ENCODE peak calls at places on chromosomes 11 and 22, in four cellular contexts. V is brain microvascular endothelial cell, P is AG09309, A is OCI-LY7. D is an unnamed sample.

GRCh38 chr11:3827434-3828186 is 13.1 kb downstream of the RHOG start:
- DNase-seq in V (no peak), P (no peak), A (no peak), D (no peak)

GRCh38 chr11:70568504-70569172 is 170.3 kb downstream of the CTTN start:
- DNase-seq in V (peak; percentile 23), P (no peak), A (no peak), D (no peak)

GRCh38 chr11:126011220-126011619 is 51.4 kb downstream of the CDON start:
- DNase-seq in V (no peak), P (no peak), A (no peak), D (no peak)

GRCh38 chr11:47552581-47553416 is at the start of gene CELF1:
- DNase-seq in V (peak; percentile 80), P (no peak), A (peak; percentile 96), D (peak; percentile 64)

GRCh38 chr22:48947636-48948035 is 880.0 kb downstream of the BRD1 start:
- DNase-seq in V (no peak), P (no peak), A (no peak), D (no peak)

GRCh38 chr11:44467413-44467812 is 98.0 kb upstream of the CD82 start:
- DNase-seq in V (no peak), P (no peak), A (no peak), D (no peak)

GRCh38 chr11:85540635-85541034 is 86.5 kb downstream of the DLG2 start:
- DNase-seq in V (no peak), P (no peak), A (no peak), D (no peak)

GRCh38 chr11:134272381-134273316 is 3.5 kb upstream of the GLB1L3 start:
- DNase-seq in V (no peak), P (peak; percentile 21), A (no peak), D (no peak)

GRCh38 chr11:62013266-62014157 is 46.1 kb upstream of the FTH1 start:
- DNase-seq in V (no peak), P (peak; percentile 47), A (no peak), D (no peak)

GRCh38 chr22:17085277-17086091 is 684 bp downstream of the IL17RA start:
- DNase-seq in V (no peak), P (no peak), A (no peak), D (no peak)

DNA sequence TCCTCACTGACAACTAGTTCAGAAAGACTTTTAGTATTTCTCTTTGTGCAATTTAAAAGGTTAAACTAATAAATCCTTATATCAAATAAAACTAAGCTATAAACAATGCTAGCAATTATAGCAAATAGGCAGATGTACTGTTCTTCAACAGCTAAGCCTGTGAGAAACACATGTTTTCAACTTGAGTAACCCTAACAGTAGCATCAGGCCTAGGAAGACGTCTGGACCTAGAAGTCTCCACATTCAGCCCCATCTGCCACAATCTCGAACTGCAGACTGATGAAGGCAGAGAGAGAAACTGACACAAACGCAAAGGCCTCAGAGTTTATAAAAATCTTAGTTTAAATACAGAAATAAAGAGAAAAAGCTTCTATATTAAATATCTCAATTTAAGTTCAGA is 2.5 kb downstream of the ST13 start:
- DNase-seq in V (no peak), P (no peak), A (peak; percentile 19), D (no peak)
- H3K4me3 ChIP-seq in V (no peak overlapping the region), P (no peak overlapping the region), A (peak overlapping the region; percentile 95), D (no peak overlapping the region)

GRCh38 chr11:118997627-118998387 is at the start of gene CENATAC:
- DNase-seq in V (peak; percentile 80), P (peak; percentile 35), A (peak; percentile 96), D (peak; percentile 72)

GRCh38 chr11:119000906-119001305 is 3.0 kb downstream of the CENATAC start:
- DNase-seq in V (no peak), P (no peak), A (no peak), D (no peak)

GRCh38 chr11:118998822-118999221 is 884 bp downstream of the CENATAC start:
- DNase-seq in V (peak; percentile 58), P (peak; percentile 18), A (no peak), D (no peak)

GRCh38 chr11:118998388-118998717 is 415 bp downstream of the CENATAC start:
- DNase-seq in V (no peak), P (no peak), A (no peak), D (no peak)

GRCh38 chr11:118996926-118997626 is 862 bp upstream of the CENATAC start:
- DNase-seq in V (no peak), P (no peak), A (peak; percentile 69), D (peak; percentile 26)
- TF ChIP-seq CTCF in V (peak; percentile 58), P (peak; percentile 17), A (peak; percentile 65), D (peak; percentile 59)

GRCh38 chr11:67071420-67072284 is 15.0 kb downstream of the RHOD start:
- DNase-seq in V (peak; percentile 71), P (no peak), A (peak; percentile 71), D (no peak)
- H3K4me3 ChIP-seq in V (peak overlapping the region; percentile 41), P (no peak overlapping the region), A (no peak overlapping the region), D (no peak overlapping the region)

GRCh38 chr22:47775686-47776085 is 1013.2 kb downstream of the TBC1D22A start:
- DNase-seq in V (no peak), P (no peak), A (no peak), D (no peak)

GRCh38 chr22:47778160-47778658 is 1015.8 kb downstream of the TBC1D22A start:
- DNase-seq in V (no peak), P (no peak), A (no peak), D (no peak)

GRCh38 chr22:47777426-47777825 is 1015.0 kb downstream of the TBC1D22A start:
- DNase-seq in V (no peak), P (no peak), A (no peak), D (no peak)

GRCh38 chr22:47775191-47775590 is 1012.7 kb downstream of the TBC1D22A start:
- DNase-seq in V (no peak), P (no peak), A (no peak), D (no peak)

DNA sequence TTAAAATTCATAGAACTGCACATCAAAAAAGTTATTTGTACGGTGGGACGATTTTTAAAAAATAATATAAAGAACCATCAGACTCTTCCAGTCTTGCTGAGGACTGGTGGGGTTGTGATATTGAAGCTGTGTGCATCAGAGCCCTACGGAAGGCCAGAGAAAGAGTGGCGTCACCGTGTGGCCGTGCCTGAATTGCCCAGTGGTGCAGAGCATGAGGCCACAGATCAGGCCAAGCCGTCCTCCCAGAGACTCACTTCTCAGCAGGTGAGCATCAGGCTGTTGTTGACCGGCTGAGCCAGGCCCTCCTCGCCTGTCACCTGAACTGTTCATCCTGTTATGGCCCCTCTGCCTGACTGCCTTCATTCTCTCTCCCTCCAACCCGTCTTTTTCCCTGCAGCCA is 1013.9 kb downstream of the TBC1D22A start:
- DNase-seq in V (no peak), P (no peak), A (no peak), D (no peak)
- TF ChIP-seq CTCF in V (no peak), P (no peak), A (no peak), D (peak; percentile 35)